ENCODE peak calls at places on chromosomes 13 and 19, in seven cellular contexts. H is stimulated activated CD8-positive, alpha-beta memory T cell treated with anti-CD3 and anti-CD28 coated beads, Interleukin-4, amount 100 ng/mL, for 24 hours; N is A549; X is bronchial epithelial cell; T is left colon; V is HEK293T; P is T-helper 9 cell. L is an unnamed sample.
A peak's percentile ranks its signal among the peaks of the same experiment; 100 is the strongest.

GRCh38 chr13:95636853-95637252 is 7.7 kb downstream of the DZIP1 start:
- DNase-seq in X (no peak), H (no peak), V (no peak), P (no peak), N (no peak), T (no peak), L (no peak)

GRCh38 chr13:75415720-75416119 is 66.2 kb downstream of the TBC1D4 start:
- DNase-seq in H (no peak), P (no peak), X (peak; percentile 80), T (no peak), N (no peak), V (no peak), L (no peak)

GRCh38 chr13:46648166-46648607 is 95.2 kb downstream of the LRCH1 start:
- DNase-seq in N (peak; percentile 33), X (peak; percentile 20), H (no peak), P (no peak), V (no peak), T (peak; percentile 69), L (no peak)

GRCh38 chr13:28753208-28753892 is 34.6 kb upstream of the SLC46A3 start:
- DNase-seq in V (peak; percentile 24), T (peak; percentile 63), P (no peak), N (peak; percentile 92), X (peak; percentile 91), H (no peak), L (no peak)

GRCh38 chr19:39997595-39998216 is 846 bp downstream of the ZNF546 start:
- DNase-seq in H (no peak), N (no peak), P (no peak), T (no peak), X (no peak), V (no peak), L (no peak)

GRCh38 chr13:71619096-71619495 is 247.9 kb downstream of the DACH1 start:
- DNase-seq in H (no peak), N (no peak), P (no peak), T (no peak), V (no peak), X (no peak), L (no peak)

GRCh38 chr13:57264965-57265364 is 98.0 kb downstream of the PRR20E start:
- DNase-seq in N (no peak), H (no peak), V (no peak), T (no peak), P (no peak), X (no peak), L (no peak)

GRCh38 chr19:41705393-41706174 is 2.8 kb upstream of the CEACAM5 start:
- DNase-seq in H (peak; percentile 21), X (peak; percentile 15), T (peak; percentile 41), N (peak; percentile 53), V (peak; percentile 23), P (peak; percentile 29), L (peak; percentile 26)

GRCh38 chr19:34261335-34262109 is 7.2 kb downstream of the GARRE1 start:
- DNase-seq in P (no peak), T (no peak), V (no peak), N (no peak), X (no peak), H (no peak), L (no peak)

GRCh38 chr13:98664047-98664446 is 87.1 kb upstream of the STK24 start:
- DNase-seq in T (no peak), H (peak; percentile 47), N (no peak), X (peak; percentile 89), P (no peak), V (no peak), L (peak; percentile 46)

GRCh38 chr13:28100149-28101121 is at the start of gene FLT3:
- DNase-seq in H (peak; percentile 6), T (peak; percentile 50), P (no peak), V (peak; percentile 72), N (peak; percentile 17), X (no peak), L (no peak)

GRCh38 chr13:33441015-33441414 is 155.5 kb upstream of the STARD13 start:
- DNase-seq in P (no peak), H (no peak), X (peak; percentile 46), V (peak; percentile 25), N (peak; percentile 37), T (no peak), L (no peak)

GRCh38 chr19:35248310-35249145 is at the start of gene LSR:
- DNase-seq in X (peak; percentile 77), V (peak; percentile 84), H (no peak), N (peak; percentile 61), T (peak; percentile 93), P (peak; percentile 54), L (peak; percentile 79)

GRCh38 chr13:44063881-44064280 is 184.2 kb downstream of the LACC1 start:
- DNase-seq in P (no peak), T (no peak), V (no peak), N (no peak), X (no peak), H (no peak), L (no peak)

GRCh38 chr19:4566402-4567051 is 7.0 kb upstream of the SEMA6B start:
- DNase-seq in V (no peak), X (no peak), T (no peak), N (no peak), H (no peak), P (no peak), L (no peak)

GRCh38 chr13:31996611-31997010 is 35.0 kb upstream of the FRY start:
- DNase-seq in T (no peak), N (no peak), V (no peak), X (no peak), H (no peak), P (no peak), L (no peak)

GRCh38 chr19:36031308-36031707 is 1.4 kb downstream of the CLIP3 start:
- DNase-seq in T (no peak), N (no peak), V (no peak), H (no peak), P (no peak), X (no peak), L (no peak)

GRCh38 chr19:31461814-31462539 is 112.7 kb upstream of the TSHZ3 start:
- DNase-seq in V (no peak), H (no peak), N (no peak), T (no peak), P (no peak), X (no peak), L (no peak)

GRCh38 chr13:97254809-97255208 is 32.7 kb downstream of the MBNL2 start:
- DNase-seq in T (no peak), N (peak; percentile 56), P (no peak), V (no peak), H (no peak), X (peak; percentile 96), L (no peak)

GRCh38 chr13:39765801-39766463 is 110.5 kb downstream of the COG6 start:
- DNase-seq in H (peak; percentile 13), X (peak; percentile 46), V (no peak), P (no peak), N (peak; percentile 5), T (peak; percentile 66), L (no peak)

GRCh38 chr19:5024282-5024681 is 55.4 kb downstream of the KDM4B start:
- DNase-seq in P (no peak), H (no peak), V (no peak), N (no peak), T (no peak), X (no peak), L (no peak)

GRCh38 chr13:75871059-75871458 is 234.9 kb downstream of the LMO7 start:
- DNase-seq in V (no peak), H (no peak), T (no peak), P (no peak), N (no peak), X (no peak), L (no peak)

GRCh38 chr13:27496851-27497250 is 46.5 kb upstream of the MTIF3 start:
- DNase-seq in T (no peak), V (no peak), P (no peak), X (no peak), N (no peak), H (no peak), L (no peak)

GRCh38 chr13:50589651-50590054 is 253.8 kb downstream of the DLEU7 start:
- DNase-seq in P (no peak), V (no peak), X (peak; percentile 89), N (peak; percentile 9), T (no peak), H (no peak), L (no peak)

GRCh38 chr13:95338905-95339304 is 37.7 kb upstream of the ABCC4 start:
- DNase-seq in X (no peak), N (no peak), P (no peak), H (no peak), T (peak; percentile 37), V (no peak), L (no peak)

GRCh38 chr19:17580470-17581000 is 25.1 kb downstream of the COLGALT1 start:
- DNase-seq in T (no peak), P (no peak), N (no peak), H (no peak), V (no peak), X (no peak), L (no peak)

GRCh38 chr13:35920816-35921215 is 210.4 kb downstream of the DCLK1 start:
- DNase-seq in X (no peak), T (no peak), H (no peak), P (no peak), N (no peak), V (no peak), L (no peak)

GRCh38 chr19:4238831-4239230 is 8.0 kb upstream of the YJU2 start:
- DNase-seq in N (no peak), X (no peak), V (no peak), H (no peak), P (no peak), T (no peak), L (no peak)

GRCh38 chr19:8473652-8474476 is 28.6 kb downstream of the PRAM1 start:
- DNase-seq in X (no peak), N (no peak), H (no peak), T (no peak), P (no peak), V (no peak), L (no peak)

GRCh38 chr13:110563463-110563774 is 1.9 kb upstream of the RAB20 start:
- DNase-seq in H (no peak), V (no peak), T (no peak), X (no peak), P (no peak), N (no peak), L (no peak)

GRCh38 chr19:5767949-5768348 is 16.6 kb downstream of the PRR22 start:
- DNase-seq in P (no peak), T (no peak), H (no peak), N (no peak), X (no peak), V (no peak), L (no peak)

GRCh38 chr19:50365434-50366306 is at the start of gene NAPSA:
- DNase-seq in P (no peak), V (no peak), T (no peak), N (no peak), H (no peak), X (no peak), L (no peak)

GRCh38 chr13:46685006-46685730 is 111.8 kb downstream of the ESD start:
- DNase-seq in V (no peak), N (no peak), X (no peak), T (no peak), P (no peak), H (no peak), L (no peak)